ENCODE peak calls at places on chromosomes 4 and X, in nine cellular contexts. Y is ovary, N is AG09319, U is AG09309, Z is mucosa of descending colon, M is right lobe of liver, E is endothelial cell, B is brain microvascular endothelial cell, W is stomach. I is an unnamed sample.

GRCh38 chrX:72081605-72082320 is 50.0 kb downstream of the RTL5 start:
- DNase-seq in Y (no peak), N (no peak), U (no peak), Z (no peak), M (no peak), E (no peak), B (no peak), W (no peak), I (no peak)

GRCh38 chrX:135522878-135523693 is 2.6 kb downstream of the INTS6L start:
- DNase-seq in Y (no peak), N (no peak), U (no peak), Z (no peak), M (no peak), E (no peak), B (no peak), W (no peak), I (no peak)

GRCh38 chr4:153916273-153916755 is 127.4 kb upstream of the SFRP2 start:
- DNase-seq in Y (no peak), N (no peak), U (no peak), Z (no peak), M (no peak), E (no peak), B (no peak), W (no peak), I (no peak)

GRCh38 chrX:143648705-143649104 is 12.8 kb upstream of the SLITRK4 start:
- DNase-seq in Y (no peak), N (no peak), U (no peak), Z (peak; percentile 46), M (no peak), E (peak; percentile 12), B (no peak), W (no peak), I (no peak)

GRCh38 chrX:45750639-45751038 is 550.0 kb upstream of the DIPK2B start:
- DNase-seq in Y (no peak), N (no peak), U (no peak), Z (no peak), M (no peak), E (no peak), B (no peak), W (peak; percentile 35), I (no peak)

GRCh38 chr4:2579910-2580309 is 43.5 kb downstream of the FAM193A start:
- DNase-seq in Y (no peak), N (no peak), U (no peak), Z (no peak), M (no peak), E (no peak), B (no peak), W (no peak), I (no peak)

GRCh38 chrX:48864210-48864609 is 28.8 kb upstream of the PCSK1N start:
- DNase-seq in Y (no peak), N (no peak), U (peak; percentile 45), Z (peak; percentile 4), M (no peak), E (no peak), B (peak; percentile 72), W (no peak), I (no peak)

GRCh38 chr4:48909697-48910096 is 3.1 kb upstream of the OCIAD2 start:
- DNase-seq in Y (no peak), N (peak; percentile 62), U (peak; percentile 91), Z (no peak), M (no peak), E (no peak), B (peak; percentile 99), W (peak; percentile 55), I (no peak)

GRCh38 chr4:166838975-166839614 is 395.2 kb downstream of the SPOCK3 start:
- DNase-seq in Y (no peak), N (no peak), U (no peak), Z (no peak), M (no peak), E (no peak), B (no peak), W (no peak), I (no peak)

GRCh38 chr4:55216871-55217635 is 91.7 kb upstream of the KDR start:
- DNase-seq in Y (no peak), N (no peak), U (no peak), Z (no peak), M (no peak), E (no peak), B (peak; percentile 23), W (no peak), I (no peak)

GRCh38 chr4:119027815-119028214 is 107.8 kb upstream of the MYOZ2 start:
- DNase-seq in Y (no peak), N (no peak), U (no peak), Z (no peak), M (no peak), E (no peak), B (no peak), W (no peak), I (no peak)

GRCh38 chrX:81308086-81308852 is 106.4 kb downstream of the SH3BGRL start:
- DNase-seq in Y (no peak), N (no peak), U (no peak), Z (no peak), M (no peak), E (no peak), B (no peak), W (no peak), I (no peak)

GRCh38 chr4:147057631-147057980 is 111.9 kb upstream of the TTC29 start:
- DNase-seq in Y (no peak), N (no peak), U (no peak), Z (no peak), M (no peak), E (no peak), B (no peak), W (no peak), I (no peak)

GRCh38 chr4:74947798-74948197 is 14.9 kb downstream of the PARM1 start:
- DNase-seq in Y (no peak), N (no peak), U (no peak), Z (peak; percentile 15), M (no peak), E (no peak), B (no peak), W (no peak), I (no peak)

GRCh38 chrX:149760965-149761364 is 12.9 kb upstream of the HSFX1 start:
- DNase-seq in Y (no peak), N (no peak), U (no peak), Z (no peak), M (no peak), E (no peak), B (no peak), W (no peak), I (no peak)

GRCh38 chrX:97897998-97898397 is 1014.3 kb downstream of the RPA4 start:
- DNase-seq in Y (no peak), N (no peak), U (no peak), Z (no peak), M (no peak), E (no peak), B (no peak), W (no peak), I (no peak)
- TF ChIP-seq CTCF in Y (no peak), N (no peak), U (no peak), Z (no peak), M (no peak), E (no peak), B (no peak), W (no peak), I (no peak)

GRCh38 chr4:158065176-158065575 is 107.6 kb downstream of the GASK1B start:
- DNase-seq in Y (no peak), N (no peak), U (no peak), Z (no peak), M (no peak), E (no peak), B (no peak), W (no peak), I (no peak)
- TF ChIP-seq CTCF in Y (no peak), N (no peak), U (no peak), Z (no peak), M (no peak), E (peak; percentile 30), B (peak; percentile 34), W (no peak), I (no peak)

GRCh38 chr4:87490664-87491369 is 38.4 kb downstream of the SPARCL1 start:
- DNase-seq in Y (no peak), N (no peak), U (no peak), Z (no peak), M (peak; percentile 64), E (no peak), B (no peak), W (no peak), I (no peak)

GRCh38 chr4:87493147-87493546 is 36.0 kb downstream of the SPARCL1 start:
- DNase-seq in Y (no peak), N (no peak), U (no peak), Z (no peak), M (no peak), E (no peak), B (no peak), W (no peak), I (no peak)

GRCh38 chr4:87489678-87490077 is 39.5 kb downstream of the SPARCL1 start:
- DNase-seq in Y (no peak), N (no peak), U (no peak), Z (no peak), M (no peak), E (no peak), B (no peak), W (no peak), I (no peak)

GRCh38 chr4:87491436-87491835 is 37.7 kb downstream of the SPARCL1 start:
- DNase-seq in Y (no peak), N (no peak), U (no peak), Z (no peak), M (no peak), E (no peak), B (no peak), W (no peak), I (no peak)

GRCh38 chr4:87492617-87493016 is 36.6 kb downstream of the SPARCL1 start:
- DNase-seq in Y (no peak), N (no peak), U (no peak), Z (no peak), M (peak; percentile 58), E (no peak), B (no peak), W (no peak), I (no peak)
- TF ChIP-seq CTCF in Y (no peak), N (no peak), U (no peak), Z (no peak), M (no peak), E (no peak), B (no peak), W (no peak), I (no peak)

GRCh38 chrX:16931371-16931770 is 15.1 kb upstream of the REPS2 start:
- DNase-seq in Y (no peak), N (no peak), U (no peak), Z (no peak), M (no peak), E (no peak), B (no peak), W (no peak), I (no peak)
- TF ChIP-seq CTCF in Y (no peak), N (no peak), U (no peak), Z (no peak), M (no peak), E (no peak), B (no peak), W (no peak), I (no peak)

I was measured in testis.